ENCODE peak calls at places on chromosome 2, in six cellular contexts. G is GM12878, Y is H1, M is GM12891, Q is K562, F is HepG2. T is an unnamed sample.

GRCh38 chr2:38635139-38635538 is 30.8 kb upstream of the GALM start:
- DNase-seq in F (no peak), Q (no peak), M (no peak), G (no peak), Y (no peak), T (no peak)

GRCh38 chr2:114550895-114551793 is 108.7 kb downstream of the DPP10 start:
- DNase-seq in M (peak; percentile 10), G (no peak), Q (peak; percentile 13), Y (peak; percentile 66), F (peak; percentile 74), T (no peak)

GRCh38 chr2:58521803-58522602 is 280.9 kb upstream of the FANCL start:
- DNase-seq in Q (no peak), G (no peak), F (no peak), Y (no peak), M (no peak), T (no peak)

GRCh38 chr2:178521304-178522150 is 41.3 kb downstream of the PLEKHA3 start:
- DNase-seq in Q (no peak), M (no peak), Y (no peak), F (no peak), G (no peak), T (no peak)

GRCh38 chr2:47065771-47066380 is 89.2 kb downstream of the STPG4 start:
- DNase-seq in Y (no peak), M (no peak), G (no peak), F (no peak), Q (no peak), T (no peak)

GRCh38 chr2:140117371-140117770 is 1337.2 kb upstream of the NXPH2 start:
- DNase-seq in Y (no peak), M (no peak), F (no peak), Q (no peak), G (no peak), T (no peak)

GRCh38 chr2:160735696-160736095 is 242.1 kb upstream of the RBMS1 start:
- DNase-seq in Q (no peak), F (no peak), M (no peak), Y (no peak), G (no peak), T (no peak)

GRCh38 chr2:39696072-39696471 is 30.4 kb downstream of the TMEM178A start:
- DNase-seq in Y (no peak), G (no peak), Q (no peak), M (no peak), F (peak; percentile 15), T (no peak)

GRCh38 chr2:39468574-39469331 is 31.7 kb upstream of the MAP4K3 start:
- DNase-seq in M (no peak), Y (no peak), G (no peak), F (peak; percentile 42), Q (no peak), T (no peak)

GRCh38 chr2:45882707-45883106 is 231.2 kb downstream of the PRKCE start:
- DNase-seq in F (no peak), M (no peak), Y (no peak), G (no peak), Q (no peak), T (no peak)

GRCh38 chr2:23720705-23721453 is 206.0 kb downstream of the ATAD2B start:
- DNase-seq in Y (no peak), Q (no peak), M (no peak), G (no peak), F (no peak), T (no peak)

GRCh38 chr2:130355578-130356431 is at the start of gene PTPN18:
- DNase-seq in G (no peak), Q (peak; percentile 95), M (peak; percentile 70), F (peak; percentile 87), Y (peak; percentile 77), T (peak; percentile 86)

GRCh38 chr2:207503234-207503633 is 26.5 kb upstream of the CREB1 start:
- DNase-seq in Y (no peak), M (no peak), G (no peak), Q (peak; percentile 67), F (no peak), T (peak; percentile 14)

GRCh38 chr2:240989451-240990265 is 8.8 kb upstream of the SNED1 start:
- DNase-seq in Q (peak; percentile 40), Y (peak; percentile 48), F (peak; percentile 77), M (no peak), G (no peak), T (no peak)

GRCh38 chr2:15652316-15653276 is 60.9 kb downstream of the DDX1 start:
- DNase-seq in F (no peak), Q (no peak), M (no peak), G (no peak), Y (no peak), T (no peak)

GRCh38 chr2:113200236-113200635 is 26.5 kb downstream of the PSD4 start:
- DNase-seq in Q (no peak), F (no peak), G (no peak), M (no peak), Y (no peak), T (no peak)

GRCh38 chr2:232942831-232943230 is 70.2 kb downstream of the NGEF start:
- DNase-seq in F (no peak), Q (no peak), G (no peak), M (no peak), Y (no peak), T (no peak)

GRCh38 chr2:227006189-227006897 is 157.7 kb downstream of the COL4A4 start:
- DNase-seq in Q (no peak), F (no peak), G (no peak), Y (no peak), M (no peak), T (no peak)

GRCh38 chr2:19369341-19369955 is 11.0 kb upstream of the OSR1 start:
- DNase-seq in M (no peak), Y (no peak), Q (no peak), F (peak; percentile 23), G (no peak), T (no peak)

GRCh38 chr2:55883339-55883738 is 40.2 kb downstream of the EFEMP1 start:
- DNase-seq in F (no peak), G (no peak), Y (no peak), M (no peak), Q (no peak), T (no peak)

DNA sequence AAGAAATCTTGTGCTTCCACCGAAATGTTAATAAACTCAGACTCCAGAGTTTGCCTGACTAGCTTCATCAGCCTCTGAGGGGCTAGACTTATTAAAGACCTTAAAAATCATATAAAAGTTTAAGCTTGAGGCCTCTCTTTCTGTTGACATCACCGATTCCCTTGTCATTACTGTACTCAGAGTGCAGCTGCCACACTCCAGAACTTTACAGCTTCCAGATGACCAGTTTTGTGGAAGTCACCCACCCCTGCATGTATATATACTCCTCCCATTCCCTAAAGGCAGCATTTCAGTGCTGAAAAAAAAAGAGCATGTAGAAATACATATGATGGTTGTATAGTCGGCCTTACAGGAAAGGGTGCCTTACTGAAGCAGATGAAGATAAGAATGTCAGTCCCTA is 117.4 kb downstream of the FEZ2 start:
- DNase-seq in F (no peak), Q (no peak), M (no peak), G (no peak), Y (no peak), T (no peak)
- TF ChIP-seq POLR2A in F (no peak), Q (no peak), M (no peak), G (no peak), Y (no peak), T (no peak)

GRCh38 chr2:81870119-81870518 is 1565.6 kb upstream of the LRRTM1 start:
- DNase-seq in G (no peak), Y (no peak), M (no peak), F (no peak), Q (no peak), T (no peak)

GRCh38 chr2:81876628-81877027 is 1572.1 kb upstream of the LRRTM1 start:
- DNase-seq in Q (no peak), Y (no peak), G (no peak), F (no peak), M (no peak), T (no peak)

DNA sequence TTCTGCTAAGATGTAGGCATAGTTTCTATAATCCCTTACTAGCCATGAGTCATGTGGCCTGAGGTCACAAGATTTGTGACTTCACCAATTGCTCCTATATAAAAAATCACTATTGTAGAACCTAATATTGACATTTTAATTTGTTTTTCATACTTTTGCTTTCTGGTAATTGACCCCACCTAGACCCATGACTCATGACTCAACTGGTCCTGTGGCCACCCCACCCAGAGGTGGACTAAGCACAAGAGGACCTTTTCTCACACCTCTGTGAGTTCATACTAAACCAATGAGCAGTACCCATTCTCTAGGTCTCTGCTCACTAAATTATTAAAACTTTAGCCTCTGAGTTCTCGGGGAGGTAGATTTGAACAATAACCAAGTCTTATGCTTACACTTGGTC is 1567.5 kb upstream of the LRRTM1 start:
- DNase-seq in Y (no peak), G (no peak), Q (no peak), M (no peak), F (no peak), T (no peak)
- TF ChIP-seq TAF1 in Y (no peak), G (no peak), Q (no peak), M (no peak), F (no peak), T (no peak)

DNA sequence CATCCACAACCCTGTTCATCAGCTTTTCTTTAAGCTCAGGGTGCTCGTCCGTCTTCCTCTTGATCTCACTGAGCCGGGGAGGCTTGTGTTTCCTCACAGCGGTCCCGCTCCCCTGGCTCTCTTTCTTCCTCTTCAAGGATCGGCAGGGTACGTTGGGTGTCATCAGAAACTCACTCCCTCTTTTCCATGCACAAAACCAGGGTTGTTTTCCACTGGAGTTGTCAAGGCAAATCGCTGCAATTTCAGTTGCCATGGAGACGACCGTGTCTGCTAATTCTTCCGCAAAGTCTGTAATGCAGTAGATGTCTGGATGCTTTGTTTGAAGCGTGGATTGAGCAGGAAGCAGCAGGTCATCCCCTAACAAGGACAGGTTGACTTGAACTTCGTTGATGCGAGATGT is 146.4 kb downstream of the DAW1 start:
- DNase-seq in G (no peak), F (no peak), Q (no peak), M (no peak), Y (no peak), T (no peak)
- TF ChIP-seq POLR2AphosphoS5 in G (no peak), F (no peak), Q (no peak), M (no peak), Y (no peak), T (no peak)

GRCh38 chr2:237591021-237591370 is 462 bp upstream of the RAB17 start:
- DNase-seq in Q (no peak), F (peak; percentile 68), M (no peak), Y (peak; percentile 82), G (no peak), T (no peak)
- TF ChIP-seq POLR2A in Q (no peak), F (no peak), M (no peak), Y (no peak), G (no peak), T (no peak)

DNA sequence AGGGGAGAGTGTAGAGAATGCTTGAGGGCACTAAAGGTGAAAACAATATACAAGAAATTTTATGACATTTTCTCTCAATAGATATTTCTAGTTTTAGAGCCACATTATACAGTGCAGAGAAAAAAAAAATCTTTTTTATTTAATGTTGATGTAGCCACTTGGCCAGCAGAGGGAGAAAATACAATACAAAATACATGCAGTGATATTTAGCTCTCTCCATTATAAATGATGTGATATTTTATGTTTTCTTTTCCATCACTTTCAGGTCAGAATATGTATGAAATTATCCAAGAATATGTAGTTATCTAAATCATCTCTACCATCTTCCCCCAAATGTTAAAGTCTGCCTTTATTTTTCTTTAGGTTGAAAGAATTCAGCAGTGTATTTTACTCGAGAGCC is 533.6 kb upstream of the FSHR start:
- DNase-seq in F (no peak), Y (no peak), M (no peak), G (no peak), Q (no peak), T (no peak)
- TF ChIP-seq TAF1 in F (no peak), Y (no peak), M (no peak), G (no peak), Q (no peak), T (no peak)

GRCh38 chr2:159615936-159616733 is at the start of gene BAZ2B:
- DNase-seq in F (peak; percentile 39), M (no peak), G (no peak), Y (no peak), Q (peak; percentile 65), T (peak; percentile 19)
- TF ChIP-seq POLR2AphosphoS5 in F (no peak), M (no peak), G (no peak), Y (peak; percentile 64), Q (peak; percentile 36), T (no peak)

T was measured in GM12892.